ENCODE peak calls at places on chromosomes 4 and X, in nine cellular contexts. One of them, this sample, is unnamed.

GRCh38 chrX:44494357-44494756 is 48.3 kb downstream of the FUNDC1 start:
- DNase-seq in pancreas: no peak
- DNase-seq in BE2C: no peak
- DNase-seq in brain microvascular endothelial cell: no peak
- DNase-seq in uterus: no peak
- DNase-seq in heart left ventricle: no peak
- DNase-seq in esophagus muscularis mucosa: no peak
- DNase-seq in Peyer's patch: no peak
- DNase-seq in adipocyte: no peak
- DNase-seq in this sample: no peak

GRCh38 chr4:168759959-168760527 is 250.0 kb downstream of the CBR4 start:
- DNase-seq in pancreas: no peak
- DNase-seq in BE2C: no peak
- DNase-seq in brain microvascular endothelial cell: no peak
- DNase-seq in uterus: no peak
- DNase-seq in heart left ventricle: no peak
- DNase-seq in esophagus muscularis mucosa: no peak
- DNase-seq in Peyer's patch: no peak
- DNase-seq in adipocyte: no peak
- DNase-seq in this sample: no peak

GRCh38 chr4:156420557-156420956 is 466.9 kb upstream of the CTSO start:
- DNase-seq in pancreas: no peak
- DNase-seq in BE2C: no peak
- DNase-seq in brain microvascular endothelial cell: no peak
- DNase-seq in uterus: no peak
- DNase-seq in heart left ventricle: no peak
- DNase-seq in esophagus muscularis mucosa: no peak
- DNase-seq in Peyer's patch: no peak
- DNase-seq in adipocyte: peak; percentile 16
- DNase-seq in this sample: peak; percentile 27

GRCh38 chrX:93874554-93874953 is 200.5 kb downstream of the FAM133A start:
- DNase-seq in pancreas: no peak
- DNase-seq in BE2C: peak; percentile 3
- DNase-seq in brain microvascular endothelial cell: no peak
- DNase-seq in uterus: no peak
- DNase-seq in heart left ventricle: no peak
- DNase-seq in esophagus muscularis mucosa: no peak
- DNase-seq in Peyer's patch: no peak
- DNase-seq in adipocyte: peak; percentile 39
- DNase-seq in this sample: peak; percentile 6

GRCh38 chr4:86935833-86936721 is 1.3 kb downstream of the AFF1 start:
- DNase-seq in pancreas: peak; percentile 76
- DNase-seq in BE2C: no peak
- DNase-seq in brain microvascular endothelial cell: peak; percentile 31
- DNase-seq in uterus: peak; percentile 87
- DNase-seq in heart left ventricle: peak; percentile 54
- DNase-seq in esophagus muscularis mucosa: peak; percentile 95
- DNase-seq in Peyer's patch: peak; percentile 75
- DNase-seq in adipocyte: peak; percentile 66
- DNase-seq in this sample: peak; percentile 45

GRCh38 chrX:97461763-97462162 is 578.1 kb downstream of the RPA4 start:
- DNase-seq in pancreas: no peak
- DNase-seq in BE2C: no peak
- DNase-seq in brain microvascular endothelial cell: no peak
- DNase-seq in uterus: no peak
- DNase-seq in heart left ventricle: no peak
- DNase-seq in esophagus muscularis mucosa: no peak
- DNase-seq in Peyer's patch: no peak
- DNase-seq in adipocyte: no peak
- DNase-seq in this sample: no peak

GRCh38 chrX:106899276-106899675 is 3.9 kb downstream of the RIPPLY1 start:
- DNase-seq in pancreas: no peak
- DNase-seq in BE2C: no peak
- DNase-seq in brain microvascular endothelial cell: no peak
- DNase-seq in uterus: no peak
- DNase-seq in heart left ventricle: no peak
- DNase-seq in esophagus muscularis mucosa: no peak
- DNase-seq in Peyer's patch: no peak
- DNase-seq in adipocyte: no peak
- DNase-seq in this sample: no peak

GRCh38 chr4:42617030-42617429 is 39.9 kb downstream of the ATP8A1 start:
- DNase-seq in pancreas: no peak
- DNase-seq in BE2C: no peak
- DNase-seq in brain microvascular endothelial cell: no peak
- DNase-seq in uterus: no peak
- DNase-seq in heart left ventricle: no peak
- DNase-seq in esophagus muscularis mucosa: no peak
- DNase-seq in Peyer's patch: no peak
- DNase-seq in adipocyte: no peak
- DNase-seq in this sample: no peak

GRCh38 chrX:134715930-134716619 is 57.8 kb upstream of the PLAC1 start:
- DNase-seq in pancreas: peak; percentile 63
- DNase-seq in BE2C: no peak
- DNase-seq in brain microvascular endothelial cell: no peak
- DNase-seq in uterus: no peak
- DNase-seq in heart left ventricle: no peak
- DNase-seq in esophagus muscularis mucosa: no peak
- DNase-seq in Peyer's patch: no peak
- DNase-seq in adipocyte: no peak
- DNase-seq in this sample: no peak

GRCh38 chr4:28092610-28093009 is 1232.0 kb downstream of the STIM2 start:
- DNase-seq in pancreas: no peak
- DNase-seq in BE2C: no peak
- DNase-seq in brain microvascular endothelial cell: no peak
- DNase-seq in uterus: no peak
- DNase-seq in heart left ventricle: no peak
- DNase-seq in esophagus muscularis mucosa: no peak
- DNase-seq in Peyer's patch: no peak
- DNase-seq in adipocyte: no peak
- DNase-seq in this sample: no peak

GRCh38 chr4:82745173-82745842 is 53.3 kb downstream of the SCD5 start:
- DNase-seq in pancreas: no peak
- DNase-seq in BE2C: no peak
- DNase-seq in brain microvascular endothelial cell: peak; percentile 91
- DNase-seq in uterus: no peak
- DNase-seq in heart left ventricle: no peak
- DNase-seq in esophagus muscularis mucosa: no peak
- DNase-seq in Peyer's patch: no peak
- DNase-seq in adipocyte: peak; percentile 82
- DNase-seq in this sample: no peak

GRCh38 chrX:136711147-136711546 is 63.2 kb downstream of the CD40LG start:
- DNase-seq in pancreas: peak; percentile 31
- DNase-seq in BE2C: peak; percentile 54
- DNase-seq in brain microvascular endothelial cell: peak; percentile 20
- DNase-seq in uterus: peak; percentile 36
- DNase-seq in heart left ventricle: peak; percentile 47
- DNase-seq in esophagus muscularis mucosa: no peak
- DNase-seq in Peyer's patch: peak; percentile 35
- DNase-seq in adipocyte: peak; percentile 60
- DNase-seq in this sample: peak; percentile 52

GRCh38 chr4:149555146-149555545 is 260.5 kb downstream of the IQCM start:
- DNase-seq in pancreas: no peak
- DNase-seq in BE2C: no peak
- DNase-seq in brain microvascular endothelial cell: peak; percentile 1
- DNase-seq in uterus: no peak
- DNase-seq in heart left ventricle: no peak
- DNase-seq in esophagus muscularis mucosa: no peak
- DNase-seq in Peyer's patch: no peak
- DNase-seq in adipocyte: peak; percentile 13
- DNase-seq in this sample: no peak

GRCh38 chr4:40912455-40913055 is 162.8 kb downstream of the NSUN7 start:
- DNase-seq in pancreas: no peak
- DNase-seq in BE2C: no peak
- DNase-seq in brain microvascular endothelial cell: no peak
- DNase-seq in uterus: no peak
- DNase-seq in heart left ventricle: no peak
- DNase-seq in esophagus muscularis mucosa: no peak
- DNase-seq in Peyer's patch: no peak
- DNase-seq in adipocyte: peak; percentile 64
- DNase-seq in this sample: peak; percentile 33

GRCh38 chrX:150161092-150161672 is 201.9 kb upstream of the MAMLD1 start:
- DNase-seq in pancreas: no peak
- DNase-seq in BE2C: no peak
- DNase-seq in brain microvascular endothelial cell: no peak
- DNase-seq in uterus: no peak
- DNase-seq in heart left ventricle: no peak
- DNase-seq in esophagus muscularis mucosa: no peak
- DNase-seq in Peyer's patch: no peak
- DNase-seq in adipocyte: peak; percentile 4
- DNase-seq in this sample: no peak

GRCh38 chrX:105463483-105463882 is 243.0 kb upstream of the TEX13A start:
- DNase-seq in pancreas: no peak
- DNase-seq in BE2C: no peak
- DNase-seq in brain microvascular endothelial cell: no peak
- DNase-seq in uterus: no peak
- DNase-seq in heart left ventricle: no peak
- DNase-seq in esophagus muscularis mucosa: no peak
- DNase-seq in Peyer's patch: no peak
- DNase-seq in adipocyte: peak; percentile 46
- DNase-seq in this sample: peak; percentile 54

GRCh38 chr4:81227138-81227537 is 12.1 kb upstream of the PRKG2 start:
- DNase-seq in pancreas: no peak
- DNase-seq in BE2C: no peak
- DNase-seq in brain microvascular endothelial cell: no peak
- DNase-seq in uterus: no peak
- DNase-seq in heart left ventricle: no peak
- DNase-seq in esophagus muscularis mucosa: no peak
- DNase-seq in Peyer's patch: no peak
- DNase-seq in adipocyte: no peak
- DNase-seq in this sample: no peak
- H3K36me3 ChIP-seq in pancreas: no peaks in the 10 kb centered on the region
- H3K36me3 ChIP-seq in BE2C: no peaks in the 10 kb centered on the region
- H3K36me3 ChIP-seq in brain microvascular endothelial cell: no peaks in the 10 kb centered on the region
- H3K36me3 ChIP-seq in uterus: no peaks in the 10 kb centered on the region
- H3K36me3 ChIP-seq in heart left ventricle: no peaks in the 10 kb centered on the region
- H3K36me3 ChIP-seq in esophagus muscularis mucosa: no peaks in the 10 kb centered on the region
- H3K36me3 ChIP-seq in Peyer's patch: no peaks in the 10 kb centered on the region
- H3K36me3 ChIP-seq in adipocyte: no peaks in the 10 kb centered on the region
- H3K36me3 ChIP-seq in this sample: no peaks in the 10 kb centered on the region

GRCh38 chrX:24703185-24703494 is 9.4 kb downstream of the POLA1 start:
- DNase-seq in pancreas: no peak
- DNase-seq in BE2C: no peak
- DNase-seq in brain microvascular endothelial cell: no peak
- DNase-seq in uterus: no peak
- DNase-seq in heart left ventricle: no peak
- DNase-seq in esophagus muscularis mucosa: no peak
- DNase-seq in Peyer's patch: no peak
- DNase-seq in adipocyte: no peak
- DNase-seq in this sample: no peak
- H3K36me3 ChIP-seq in pancreas: no peaks in the 10 kb centered on the region
- H3K36me3 ChIP-seq in BE2C: peaks cover 13% of the 10 kb centered on the region
- H3K36me3 ChIP-seq in brain microvascular endothelial cell: no peaks in the 10 kb centered on the region
- H3K36me3 ChIP-seq in uterus: no peaks in the 10 kb centered on the region
- H3K36me3 ChIP-seq in heart left ventricle: peaks cover 47% of the 10 kb centered on the region
- H3K36me3 ChIP-seq in esophagus muscularis mucosa: peaks cover 60% of the 10 kb centered on the region
- H3K36me3 ChIP-seq in Peyer's patch: no peaks in the 10 kb centered on the region
- H3K36me3 ChIP-seq in adipocyte: peaks cover 20% of the 10 kb centered on the region
- H3K36me3 ChIP-seq in this sample: peaks cover 48% of the 10 kb centered on the region

GRCh38 chrX:68506649-68507048 is 7.8 kb downstream of the YIPF6 start:
- DNase-seq in pancreas: no peak
- DNase-seq in BE2C: no peak
- DNase-seq in brain microvascular endothelial cell: no peak
- DNase-seq in uterus: no peak
- DNase-seq in heart left ventricle: no peak
- DNase-seq in esophagus muscularis mucosa: no peak
- DNase-seq in Peyer's patch: no peak
- DNase-seq in adipocyte: no peak
- DNase-seq in this sample: no peak

GRCh38 chrX:68508799-68509198 is 9.9 kb downstream of the YIPF6 start:
- DNase-seq in pancreas: no peak
- DNase-seq in BE2C: no peak
- DNase-seq in brain microvascular endothelial cell: no peak
- DNase-seq in uterus: no peak
- DNase-seq in heart left ventricle: no peak
- DNase-seq in esophagus muscularis mucosa: no peak
- DNase-seq in Peyer's patch: no peak
- DNase-seq in adipocyte: peak; percentile 6
- DNase-seq in this sample: peak; percentile 15

GRCh38 chrX:68511255-68511654 is 12.4 kb downstream of the YIPF6 start:
- DNase-seq in pancreas: no peak
- DNase-seq in BE2C: peak; percentile 35
- DNase-seq in brain microvascular endothelial cell: peak; percentile 30
- DNase-seq in uterus: peak; percentile 35
- DNase-seq in heart left ventricle: no peak
- DNase-seq in esophagus muscularis mucosa: no peak
- DNase-seq in Peyer's patch: no peak
- DNase-seq in adipocyte: peak; percentile 74
- DNase-seq in this sample: peak; percentile 48
- H3K36me3 ChIP-seq in pancreas: no peaks in the 10 kb centered on the region
- H3K36me3 ChIP-seq in BE2C: no peaks in the 10 kb centered on the region
- H3K36me3 ChIP-seq in brain microvascular endothelial cell: no peaks in the 10 kb centered on the region
- H3K36me3 ChIP-seq in uterus: no peaks in the 10 kb centered on the region
- H3K36me3 ChIP-seq in heart left ventricle: peaks cover 47% of the 10 kb centered on the region
- H3K36me3 ChIP-seq in esophagus muscularis mucosa: peaks cover 41% of the 10 kb centered on the region
- H3K36me3 ChIP-seq in Peyer's patch: no peaks in the 10 kb centered on the region
- H3K36me3 ChIP-seq in adipocyte: peaks cover 29% of the 10 kb centered on the region
- H3K36me3 ChIP-seq in this sample: no peaks in the 10 kb centered on the region

DNA sequence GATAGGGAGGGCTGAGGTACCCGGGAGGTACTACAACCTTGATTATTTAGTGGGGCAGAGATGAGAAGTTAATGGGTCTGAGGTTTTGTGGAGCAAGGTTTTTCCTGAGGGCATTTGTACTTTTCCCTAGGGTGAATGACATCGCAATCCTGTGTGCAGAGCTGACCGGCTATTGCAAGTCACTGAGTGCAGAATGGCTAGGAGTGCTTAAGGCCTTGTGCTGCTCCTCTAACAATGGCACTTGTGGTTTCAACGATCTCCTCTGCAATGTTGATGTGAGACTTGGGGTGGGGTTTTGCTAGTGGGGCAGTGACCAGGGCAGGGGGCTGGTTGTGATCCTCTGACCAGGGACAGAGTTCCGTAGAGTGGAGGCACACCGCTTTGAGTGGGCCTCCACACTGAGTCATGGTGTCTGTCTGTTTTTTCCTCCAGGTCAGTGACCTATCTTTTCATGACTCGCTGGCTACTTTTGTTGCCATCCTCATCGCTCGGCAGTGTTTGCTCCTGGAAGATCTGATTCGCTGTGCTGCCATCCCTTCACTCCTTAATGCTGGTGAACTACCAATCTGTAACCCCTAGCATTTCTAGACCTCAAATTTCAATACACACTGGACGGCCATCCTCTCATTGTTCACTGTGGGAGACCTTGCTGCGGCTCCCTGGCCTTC is 9.9 kb downstream of the MED12 start:
- DNase-seq in pancreas: no peak
- DNase-seq in BE2C: no peak
- DNase-seq in brain microvascular endothelial cell: no peak
- DNase-seq in uterus: no peak
- DNase-seq in heart left ventricle: no peak
- DNase-seq in esophagus muscularis mucosa: no peak
- DNase-seq in Peyer's patch: no peak
- DNase-seq in adipocyte: peak; percentile 23
- DNase-seq in this sample: peak; percentile 2
- H3K36me3 ChIP-seq in pancreas: no peaks in the 10 kb centered on the region
- H3K36me3 ChIP-seq in BE2C: peaks cover 34% of the 10 kb centered on the region
- H3K36me3 ChIP-seq in brain microvascular endothelial cell: peaks cover 32% of the 10 kb centered on the region
- H3K36me3 ChIP-seq in uterus: no peaks in the 10 kb centered on the region
- H3K36me3 ChIP-seq in heart left ventricle: peaks cover 86% of the 10 kb centered on the region
- H3K36me3 ChIP-seq in esophagus muscularis mucosa: peaks cover 97% of the 10 kb centered on the region
- H3K36me3 ChIP-seq in Peyer's patch: no peaks in the 10 kb centered on the region
- H3K36me3 ChIP-seq in adipocyte: peaks cover 83% of the 10 kb centered on the region
- H3K36me3 ChIP-seq in this sample: peaks cover 6% of the 10 kb centered on the region

GRCh38 chr4:184404047-184404446 is 70.3 kb downstream of the IRF2 start:
- DNase-seq in pancreas: no peak
- DNase-seq in BE2C: no peak
- DNase-seq in brain microvascular endothelial cell: no peak
- DNase-seq in uterus: no peak
- DNase-seq in heart left ventricle: no peak
- DNase-seq in esophagus muscularis mucosa: no peak
- DNase-seq in Peyer's patch: no peak
- DNase-seq in adipocyte: no peak
- DNase-seq in this sample: no peak
- H3K36me3 ChIP-seq in pancreas: no peaks in the 10 kb centered on the region
- H3K36me3 ChIP-seq in BE2C: peaks cover 10% of the 10 kb centered on the region
- H3K36me3 ChIP-seq in brain microvascular endothelial cell: peaks cover 3% of the 10 kb centered on the region
- H3K36me3 ChIP-seq in uterus: no peaks in the 10 kb centered on the region
- H3K36me3 ChIP-seq in heart left ventricle: peaks cover 84% of the 10 kb centered on the region
- H3K36me3 ChIP-seq in esophagus muscularis mucosa: peaks cover 80% of the 10 kb centered on the region
- H3K36me3 ChIP-seq in Peyer's patch: no peaks in the 10 kb centered on the region
- H3K36me3 ChIP-seq in adipocyte: peaks cover 36% of the 10 kb centered on the region
- H3K36me3 ChIP-seq in this sample: no peaks in the 10 kb centered on the region